ENCODE peak calls at places on chromosomes 13 and 19, in ten cellular contexts. L, V, H, J, D, O, A, C, Z and Q are unnamed samples.

GRCh38 chr13:41596190-41596589 is 138.8 kb downstream of the RGCC start:
- DNase-seq in Z (no peak), A (no peak), D (no peak), H (no peak), C (no peak), O (no peak), J (no peak), V (no peak), L (no peak), Q (no peak)

GRCh38 chr19:871446-872265 is 12.2 kb downstream of the CFD start:
- DNase-seq in J (no peak), V (no peak), C (no peak), Z (no peak), A (no peak), H (no peak), L (no peak), D (no peak), O (no peak), Q (no peak)

GRCh38 chr19:30402790-30403189 is 30.6 kb downstream of the ZNF536 start:
- DNase-seq in C (no peak), H (no peak), Z (no peak), A (no peak), O (no peak), V (no peak), L (peak), D (no peak), J (no peak), Q (no peak)

GRCh38 chr19:34669305-34669704 is 7.7 kb downstream of the SCGB2B2 start:
- DNase-seq in D (no peak), J (no peak), H (no peak), C (no peak), L (no peak), Z (no peak), V (no peak), A (no peak), O (no peak), Q (no peak)

GRCh38 chr13:31824705-31825512 is 85.6 kb downstream of the RXFP2 start:
- DNase-seq in L (peak), A (no peak), C (peak), V (no peak), O (no peak), H (peak), J (no peak), Z (no peak), D (no peak), Q (no peak)

GRCh38 chr13:49629196-49629938 is 1.1 kb downstream of the ARL11 start:
- DNase-seq in J (no peak), V (no peak), L (no peak), D (no peak), Z (no peak), C (no peak), A (no peak), O (no peak), H (no peak), Q (no peak)

GRCh38 chr13:50574731-50575130 is 268.8 kb downstream of the DLEU7 start:
- DNase-seq in Z (no peak), A (no peak), D (no peak), O (no peak), L (no peak), H (peak), V (no peak), C (no peak), J (no peak), Q (no peak)

GRCh38 chr19:45636275-45636674 is 2.9 kb downstream of the EML2 start:
- DNase-seq in L (no peak), H (no peak), Z (no peak), C (no peak), D (no peak), O (no peak), A (no peak), J (no peak), V (no peak), Q (no peak)